ENCODE peak calls at places on chromosome 2, in seven cellular contexts. E is mucosa of descending colon, V is PC-9, F is GM23248, D is fibroblast of villous mesenchyme, W is BJ, C is GM23338. I is an unnamed sample.

GRCh38 chr2:219106251-219106650 is 45.5 kb upstream of the IHH start:
- DNase-seq in E (no peak), V (no peak), F (no peak), D (no peak), W (no peak), C (no peak), I (no peak)

GRCh38 chr2:190255668-190256067 is 64.0 kb downstream of the HIBCH start:
- DNase-seq in E (no peak), V (no peak), F (no peak), D (no peak), W (no peak), C (no peak), I (no peak)

GRCh38 chr2:233000886-233001750 is 11.9 kb downstream of the NGEF start:
- DNase-seq in E (peak; percentile 16), V (peak; percentile 25), F (no peak), D (no peak), W (no peak), C (no peak), I (no peak)

GRCh38 chr2:2650608-2651375 is 319.7 kb upstream of the MYT1L start:
- DNase-seq in E (no peak), V (no peak), F (no peak), D (no peak), W (no peak), C (no peak), I (no peak)

GRCh38 chr2:219331560-219332213 is 857 bp downstream of the RESP18 start:
- DNase-seq in E (no peak), V (no peak), F (peak; percentile 61), D (peak; percentile 34), W (no peak), C (peak; percentile 68), I (peak; percentile 67)

GRCh38 chr2:188485496-188485895 is 193.8 kb downstream of the GULP1 start:
- DNase-seq in E (no peak), V (no peak), F (peak; percentile 38), D (peak; percentile 34), W (no peak), C (no peak), I (no peak)

GRCh38 chr2:38484957-38485356 is 107.9 kb upstream of the ATL2 start:
- DNase-seq in E (no peak), V (no peak), F (no peak), D (no peak), W (no peak), C (no peak), I (no peak)

GRCh38 chr2:164664070-164664469 is 42.8 kb upstream of the GRB14 start:
- DNase-seq in E (no peak), V (no peak), F (no peak), D (no peak), W (no peak), C (no peak), I (no peak)

GRCh38 chr2:193124820-193125219 is 930.1 kb upstream of the TMEFF2 start:
- DNase-seq in E (no peak), V (no peak), F (no peak), D (no peak), W (no peak), C (no peak), I (no peak)

GRCh38 chr2:127504552-127505460 is 21.5 kb downstream of the IWS1 start:
- DNase-seq in E (no peak), V (no peak), F (peak; percentile 70), D (peak; percentile 33), W (no peak), C (no peak), I (no peak)

GRCh38 chr2:219551412-219551811 is 7.6 kb downstream of the TMEM198 start:
- DNase-seq in E (peak; percentile 57), V (no peak), F (peak; percentile 79), D (peak; percentile 49), W (no peak), C (peak; percentile 64), I (no peak)

GRCh38 chr2:212940816-212941215 is 210.6 kb downstream of the IKZF2 start:
- DNase-seq in E (no peak), V (peak; percentile 90), F (peak; percentile 43), D (peak; percentile 34), W (no peak), C (peak; percentile 88), I (no peak)

GRCh38 chr2:187519419-187520120 is 34.7 kb downstream of the TFPI start:
- DNase-seq in E (no peak), V (no peak), F (no peak), D (no peak), W (no peak), C (peak; percentile 59), I (no peak)

GRCh38 chr2:222915092-222915957 is 54.5 kb downstream of the ACSL3 start:
- DNase-seq in E (no peak), V (no peak), F (peak; percentile 56), D (peak; percentile 42), W (no peak), C (no peak), I (no peak)

GRCh38 chr2:62770629-62771028 is 65.1 kb downstream of the EHBP1 start:
- DNase-seq in E (no peak), V (no peak), F (no peak), D (no peak), W (no peak), C (no peak), I (no peak)

GRCh38 chr2:56182420-56182819 is 1.4 kb upstream of the CCDC85A start:
- DNase-seq in E (no peak), V (no peak), F (no peak), D (peak; percentile 27), W (no peak), C (peak; percentile 87), I (no peak)

GRCh38 chr2:99618579-99619097 is 128.8 kb upstream of the REV1 start:
- DNase-seq in E (no peak), V (no peak), F (no peak), D (no peak), W (no peak), C (no peak), I (no peak)

GRCh38 chr2:99613992-99614391 is 124.2 kb upstream of the REV1 start:
- DNase-seq in E (no peak), V (no peak), F (no peak), D (peak; percentile 48), W (no peak), C (no peak), I (no peak)

GRCh38 chr2:99611786-99612185 is 122.0 kb upstream of the REV1 start:
- DNase-seq in E (no peak), V (no peak), F (no peak), D (no peak), W (no peak), C (no peak), I (no peak)

GRCh38 chr2:99617811-99618210 is 128.0 kb upstream of the REV1 start:
- DNase-seq in E (no peak), V (no peak), F (no peak), D (no peak), W (no peak), C (no peak), I (no peak)

GRCh38 chr2:99615247-99615771 is 125.5 kb upstream of the REV1 start:
- DNase-seq in E (no peak), V (no peak), F (peak; percentile 38), D (no peak), W (no peak), C (peak; percentile 54), I (no peak)
- H3K4me3 ChIP-seq in E (no peak overlapping the region), V (no peak overlapping the region), F (no peak overlapping the region), D (no peak overlapping the region), W (no peak overlapping the region), C (no peak overlapping the region), I (no peak overlapping the region)

GRCh38 chr2:231668981-231669380 is 39.3 kb upstream of the PTMA start:
- DNase-seq in E (no peak), V (no peak), F (no peak), D (no peak), W (no peak), C (no peak), I (no peak)

GRCh38 chr2:231665208-231665921 is 43.0 kb upstream of the PTMA start:
- DNase-seq in E (no peak), V (no peak), F (no peak), D (no peak), W (no peak), C (no peak), I (no peak)

GRCh38 chr2:231667497-231667896 is 40.8 kb upstream of the PTMA start:
- DNase-seq in E (no peak), V (no peak), F (no peak), D (no peak), W (no peak), C (no peak), I (peak; percentile 48)

GRCh38 chr2:231666171-231667095 is 41.9 kb upstream of the PTMA start:
- DNase-seq in E (peak; percentile 97), V (peak; percentile 94), F (peak; percentile 97), D (peak; percentile 96), W (peak; percentile 85), C (peak; percentile 96), I (peak; percentile 95)

GRCh38 chr2:231667096-231667427 is 41.3 kb upstream of the PTMA start:
- DNase-seq in E (no peak), V (no peak), F (no peak), D (no peak), W (no peak), C (no peak), I (no peak)
- H3K4me3 ChIP-seq in E (no peak overlapping the region), V (peak overlapping the region; percentile 62), F (peak overlapping the region; percentile 81), D (peak overlapping the region; percentile 60), W (peak overlapping the region; percentile 46), C (peak overlapping the region; percentile 41), I (peak overlapping the region; percentile 36)

GRCh38 chr2:120004254-120004653 is 8.6 kb upstream of the EPB41L5 start:
- DNase-seq in E (no peak), V (no peak), F (no peak), D (no peak), W (no peak), C (no peak), I (no peak)

GRCh38 chr2:120007851-120008250 is 5.0 kb upstream of the EPB41L5 start:
- DNase-seq in E (no peak), V (no peak), F (no peak), D (no peak), W (no peak), C (no peak), I (no peak)

GRCh38 chr2:120001461-120001860 is 11.4 kb upstream of the EPB41L5 start:
- DNase-seq in E (no peak), V (no peak), F (no peak), D (no peak), W (no peak), C (no peak), I (no peak)

DNA sequence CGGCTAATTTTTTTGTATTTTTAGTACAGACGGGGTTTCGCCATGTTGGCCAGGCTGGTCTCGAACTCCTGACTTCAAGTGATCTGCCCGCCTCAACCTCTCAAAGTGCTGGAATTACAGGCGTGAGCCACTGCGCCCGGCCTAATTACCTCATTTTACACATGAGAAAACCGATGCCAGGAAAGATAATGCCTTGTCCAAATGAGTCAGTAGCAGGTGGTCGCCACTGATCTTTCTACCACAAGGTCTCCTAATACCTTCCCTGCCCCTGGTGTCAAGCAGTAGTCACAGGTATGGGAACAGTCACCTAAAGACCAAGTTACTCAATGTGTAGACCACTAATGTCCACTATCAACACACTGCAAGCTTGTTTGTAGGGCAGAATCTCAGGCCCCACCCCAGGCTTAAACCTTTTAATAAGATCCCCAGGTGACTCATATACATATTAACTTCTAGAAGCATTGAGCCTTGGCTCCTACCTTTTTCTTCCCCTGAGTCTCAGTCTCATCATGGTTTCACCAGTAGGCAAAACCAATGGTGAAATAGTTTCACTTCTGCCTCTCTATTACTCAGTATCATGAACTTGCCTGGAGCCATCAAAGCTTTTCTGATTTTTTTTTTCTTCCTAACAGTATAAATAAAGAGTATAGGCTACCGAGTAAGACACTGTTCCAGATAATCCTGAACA is 6.9 kb upstream of the EPB41L5 start:
- DNase-seq in E (no peak), V (peak; percentile 70), F (no peak), D (no peak), W (no peak), C (no peak), I (no peak)
- H3K4me3 ChIP-seq in E (no peak overlapping the region), V (no peak overlapping the region), F (no peak overlapping the region), D (no peak overlapping the region), W (no peak overlapping the region), C (no peak overlapping the region), I (no peak overlapping the region)

GRCh38 chr2:206584323-206585116 is 57.8 kb upstream of the FAM237A start:
- DNase-seq in E (no peak), V (no peak), F (no peak), D (no peak), W (no peak), C (no peak), I (peak; percentile 43)
- H3K4me3 ChIP-seq in E (no peak overlapping the region), V (no peak overlapping the region), F (no peak overlapping the region), D (no peak overlapping the region), W (no peak overlapping the region), C (no peak overlapping the region), I (no peak overlapping the region)

I was measured in HAP-1.